ENCODE peak calls at places on chromosomes 12 and 14, in ten cellular contexts. V is suprapubic skin, J is MCF 10A, R is body of pancreas, X is B cell, C is foreskin fibroblast, M is pancreas, P is AG09309, H is nephron progenitor cell, Y is omental fat pad. N is an unnamed sample.

GRCh38 chr12:48601013-48601756 is 31.3 kb upstream of the LALBA start:
- DNase-seq in V (no peak), J (peak), R (no peak), X (no peak), C (peak), M (no peak), P (no peak), H (no peak), Y (no peak), N (peak)

GRCh38 chr12:1816730-1817094 is 3.7 kb upstream of the LRTM2 start:
- DNase-seq in V (no peak), J (no peak), R (no peak), X (no peak), C (no peak), M (no peak), P (no peak), H (no peak), Y (no peak), N (no peak)

GRCh38 chr14:68522510-68523325 is 270.1 kb downstream of the ZFP36L1 start:
- DNase-seq in V (no peak), J (no peak), R (no peak), X (no peak), C (no peak), M (no peak), P (no peak), H (no peak), Y (no peak), N (peak)

GRCh38 chr14:92729632-92730358 is 18.6 kb downstream of the LGMN start:
- DNase-seq in V (no peak), J (peak), R (no peak), X (no peak), C (peak), M (no peak), P (peak), H (no peak), Y (no peak), N (peak)

GRCh38 chr12:89461649-89462612 is 62.7 kb downstream of the GALNT4 start:
- DNase-seq in V (no peak), J (peak), R (no peak), X (no peak), C (no peak), M (no peak), P (peak), H (no peak), Y (no peak), N (peak)

GRCh38 chr14:92224348-92224954 is 98.5 kb upstream of the SLC24A4 start:
- DNase-seq in V (no peak), J (peak), R (no peak), X (no peak), C (no peak), M (no peak), P (no peak), H (no peak), Y (no peak), N (peak)

GRCh38 chr12:120290541-120291312 is 976 bp downstream of the RNU4-2 start:
- DNase-seq in V (peak), J (peak), R (peak), X (no peak), C (no peak), M (peak), P (no peak), H (peak), Y (no peak), N (peak)

GRCh38 chr14:69574266-69574953 is at the start of gene CCDC177:
- DNase-seq in V (no peak), J (peak), R (peak), X (peak), C (no peak), M (peak), P (no peak), H (peak), Y (peak), N (peak)

GRCh38 chr12:121438207-121438606 is 38.3 kb downstream of the RNF34 start:
- DNase-seq in V (no peak), J (no peak), R (no peak), X (no peak), C (no peak), M (no peak), P (no peak), H (no peak), Y (no peak), N (no peak)

GRCh38 chr12:100528471-100529139 is 44.9 kb upstream of the GAS2L3 start:
- DNase-seq in V (no peak), J (no peak), R (no peak), X (no peak), C (no peak), M (no peak), P (no peak), H (no peak), Y (no peak), N (no peak)

GRCh38 chr12:113587720-113588119 is 116.0 kb upstream of the LHX5 start:
- DNase-seq in V (no peak), J (no peak), R (no peak), X (no peak), C (no peak), M (no peak), P (no peak), H (no peak), Y (no peak), N (no peak)

GRCh38 chr12:122072031-122072970 is 6.3 kb upstream of the MLXIP start:
- DNase-seq in V (no peak), J (peak), R (peak), X (no peak), C (peak), M (no peak), P (peak), H (no peak), Y (no peak), N (peak)

GRCh38 chr12:108000111-108000510 is 129.0 kb upstream of the WSCD2 start:
- DNase-seq in V (no peak), J (no peak), R (no peak), X (no peak), C (no peak), M (no peak), P (no peak), H (no peak), Y (no peak), N (no peak)

GRCh38 chr14:93951798-93952540 is 24.4 kb downstream of the ASB2 start:
- DNase-seq in V (no peak), J (peak), R (no peak), X (no peak), C (no peak), M (no peak), P (no peak), H (no peak), Y (no peak), N (no peak)

GRCh38 chr14:100100032-100100405 is 34.8 kb downstream of the EVL start:
- DNase-seq in V (peak), J (no peak), R (no peak), X (no peak), C (no peak), M (no peak), P (no peak), H (no peak), Y (no peak), N (no peak)

GRCh38 chr12:120892265-120892664 is 11.9 kb downstream of the SPPL3 start:
- DNase-seq in V (no peak), J (no peak), R (no peak), X (no peak), C (no peak), M (no peak), P (no peak), H (no peak), Y (no peak), N (no peak)

GRCh38 chr14:22839159-22839779 is 2.9 kb downstream of the MMP14 start:
- DNase-seq in V (peak), J (peak), R (no peak), X (no peak), C (peak), M (no peak), P (no peak), H (no peak), Y (no peak), N (peak)

GRCh38 chr12:49483621-49484020 is 55.2 kb upstream of the KCNH3 start:
- DNase-seq in V (no peak), J (no peak), R (no peak), X (no peak), C (no peak), M (no peak), P (no peak), H (no peak), Y (no peak), N (no peak)

GRCh38 chr12:113295846-113296556 is 38.9 kb downstream of the SLC8B1 start:
- DNase-seq in V (no peak), J (no peak), R (no peak), X (no peak), C (no peak), M (no peak), P (no peak), H (no peak), Y (no peak), N (no peak)

GRCh38 chr14:100307215-100308111 is 1.2 kb upstream of the SLC25A29 start:
- DNase-seq in V (no peak), J (no peak), R (peak), X (no peak), C (no peak), M (no peak), P (no peak), H (peak), Y (no peak), N (no peak)

GRCh38 chr12:42446761-42447160 is 120.8 kb downstream of the PPHLN1 start:
- DNase-seq in V (no peak), J (no peak), R (no peak), X (no peak), C (no peak), M (no peak), P (no peak), H (no peak), Y (no peak), N (no peak)

GRCh38 chr14:95055318-95055717 is 102.0 kb downstream of the DICER1 start:
- DNase-seq in V (no peak), J (no peak), R (no peak), X (no peak), C (no peak), M (no peak), P (no peak), H (no peak), Y (no peak), N (no peak)

GRCh38 chr12:49511410-49511809 is 27.4 kb upstream of the KCNH3 start:
- DNase-seq in V (no peak), J (no peak), R (no peak), X (no peak), C (no peak), M (no peak), P (no peak), H (no peak), Y (no peak), N (no peak)

GRCh38 chr12:94150483-94151225 is 2.3 kb downstream of the PLXNC1 start:
- DNase-seq in V (no peak), J (no peak), R (peak), X (peak), C (no peak), M (no peak), P (no peak), H (peak), Y (no peak), N (no peak)

GRCh38 chr14:103847954-103848719 is 762 bp upstream of the PPP1R13B start:
- DNase-seq in V (peak), J (no peak), R (peak), X (no peak), C (no peak), M (peak), P (no peak), H (peak), Y (no peak), N (no peak)

GRCh38 chr14:91245029-91245428 is 525 bp upstream of the GPR68 start:
- DNase-seq in V (no peak), J (no peak), R (no peak), X (no peak), C (no peak), M (no peak), P (no peak), H (no peak), Y (no peak), N (no peak)

GRCh38 chr14:80764921-80765507 is 176.5 kb downstream of the CEP128 start:
- DNase-seq in V (no peak), J (no peak), R (no peak), X (no peak), C (no peak), M (no peak), P (no peak), H (no peak), Y (no peak), N (no peak)

GRCh38 chr12:6201199-6201608 is 1.0 kb downstream of the CD9 start:
- DNase-seq in V (no peak), J (peak), R (peak), X (no peak), C (no peak), M (peak), P (no peak), H (no peak), Y (no peak), N (no peak)

GRCh38 chr14:37114039-37114438 is 58.4 kb downstream of the SLC25A21 start:
- DNase-seq in V (no peak), J (peak), R (no peak), X (no peak), C (peak), M (no peak), P (no peak), H (no peak), Y (no peak), N (peak)

GRCh38 chr12:20282411-20282810 is 85.9 kb upstream of the PDE3A start:
- DNase-seq in V (no peak), J (no peak), R (no peak), X (no peak), C (no peak), M (no peak), P (no peak), H (no peak), Y (no peak), N (peak)

GRCh38 chr14:76926521-76927251 is 100.5 kb downstream of the LRRC74A start:
- DNase-seq in V (no peak), J (no peak), R (no peak), X (peak), C (peak), M (no peak), P (no peak), H (peak), Y (no peak), N (peak)

GRCh38 chr12:106976013-106976658 is 10.8 kb downstream of the MTERF2 start:
- DNase-seq in V (no peak), J (peak), R (no peak), X (no peak), C (peak), M (peak), P (no peak), H (no peak), Y (no peak), N (peak)

GRCh38 chr14:49134940-49135339 is 451.2 kb downstream of the RPS29 start:
- DNase-seq in V (no peak), J (no peak), R (no peak), X (no peak), C (no peak), M (no peak), P (no peak), H (no peak), Y (no peak), N (no peak)
- TF ChIP-seq CTCF in V (no peak), J (no peak), R (no peak), X (no peak), C (no peak), M (no peak), P (no peak), H (no peak), Y (no peak), N (no peak)

DNA sequence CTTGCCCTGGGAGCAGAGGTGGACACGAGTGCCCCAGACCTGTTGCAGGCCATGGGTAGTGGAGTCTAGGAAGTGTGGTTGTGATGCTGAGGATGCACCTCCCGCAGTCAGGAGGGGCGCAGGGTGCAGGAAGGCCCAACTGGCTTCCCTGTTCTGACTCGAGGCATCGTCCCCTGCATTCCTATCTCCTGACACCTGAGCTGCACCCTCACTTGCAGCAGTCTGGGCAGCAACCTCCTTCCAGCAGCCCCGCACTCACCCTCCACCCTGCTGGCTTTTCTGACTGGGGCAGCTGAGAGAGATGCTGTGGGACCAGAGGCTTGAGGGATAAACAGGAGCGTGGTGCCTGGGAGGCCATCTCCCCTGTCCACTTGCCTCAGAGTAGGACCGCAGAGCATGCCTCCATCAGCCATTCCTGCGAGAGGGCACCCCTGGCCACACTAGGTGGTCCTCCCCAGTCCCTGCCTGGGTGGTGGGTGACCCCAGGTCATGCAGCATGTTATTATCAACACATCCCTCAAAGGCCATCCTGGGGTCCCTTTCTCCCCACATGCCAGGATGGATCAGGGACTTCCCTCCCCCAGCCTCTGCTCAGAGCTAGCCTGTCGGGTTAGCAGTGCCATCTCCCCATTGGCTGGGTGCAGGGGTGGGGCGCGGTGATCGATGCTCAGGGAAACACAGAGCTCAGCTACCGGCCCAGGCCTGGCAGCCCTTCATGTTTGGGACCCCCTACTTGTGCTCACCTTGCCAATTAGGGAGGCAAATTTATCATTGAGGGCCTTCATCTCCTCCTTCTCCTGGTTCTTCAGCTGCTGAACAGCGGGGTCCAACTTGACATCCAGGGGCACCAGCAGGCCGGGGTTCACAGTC is 719 bp downstream of the KRT80 start:
- DNase-seq in V (no peak), J (no peak), R (peak), X (no peak), C (no peak), M (peak), P (no peak), H (no peak), Y (no peak), N (no peak)
- TF ChIP-seq CTCF in V (no peak), J (no peak), R (no peak), X (no peak), C (no peak), M (no peak), P (no peak), H (no peak), Y (no peak), N (no peak)

GRCh38 chr12:116674643-116675183 is 63.2 kb downstream of the SPRING1 start:
- DNase-seq in V (peak), J (no peak), R (no peak), X (no peak), C (no peak), M (no peak), P (no peak), H (no peak), Y (no peak), N (no peak)

GRCh38 chr12:116675339-116676107 is 62.3 kb downstream of the SPRING1 start:
- DNase-seq in V (peak), J (no peak), R (no peak), X (no peak), C (no peak), M (no peak), P (no peak), H (no peak), Y (no peak), N (no peak)

GRCh38 chr12:116672842-116673516 is 64.9 kb downstream of the SPRING1 start:
- DNase-seq in V (no peak), J (no peak), R (no peak), X (no peak), C (no peak), M (no peak), P (no peak), H (no peak), Y (no peak), N (no peak)

GRCh38 chr12:116672010-116672409 is 65.9 kb downstream of the SPRING1 start:
- DNase-seq in V (no peak), J (no peak), R (no peak), X (no peak), C (no peak), M (no peak), P (no peak), H (no peak), Y (no peak), N (no peak)

DNA sequence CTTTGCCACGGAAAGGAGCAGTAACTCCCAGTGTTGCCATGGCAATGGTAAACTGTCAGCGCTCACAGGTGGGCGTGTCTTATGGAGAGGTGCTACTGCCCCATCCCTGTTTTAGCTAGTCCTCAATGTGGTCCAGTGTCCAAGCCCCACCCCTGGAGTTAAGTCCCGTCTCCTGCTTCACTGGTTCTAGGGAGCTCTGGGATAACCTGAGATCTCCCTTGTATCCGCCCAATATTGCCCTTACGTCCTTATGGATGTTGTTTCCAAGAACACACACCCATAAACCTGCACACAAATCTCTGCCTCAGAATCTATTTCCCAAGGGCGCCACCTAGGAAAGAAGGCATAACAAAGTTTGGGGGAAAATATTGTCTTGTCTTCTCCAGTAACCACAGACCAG is 64.2 kb downstream of the SPRING1 start:
- DNase-seq in V (no peak), J (peak), R (no peak), X (no peak), C (no peak), M (no peak), P (no peak), H (no peak), Y (no peak), N (peak)
- TF ChIP-seq CTCF in V (no peak), J (no peak), R (no peak), X (no peak), C (no peak), M (no peak), P (no peak), H (no peak), Y (no peak), N (no peak)

GRCh38 chr12:13001725-13002040 is 1.6 kb upstream of the HEBP1 start:
- DNase-seq in V (no peak), J (no peak), R (no peak), X (no peak), C (no peak), M (no peak), P (no peak), H (no peak), Y (no peak), N (no peak)
- TF ChIP-seq CTCF in V (no peak), J (no peak), R (no peak), X (peak), C (no peak), M (no peak), P (no peak), H (no peak), Y (no peak), N (no peak)

GRCh38 chr14:96661244-96661969 is 135.8 kb upstream of the VRK1 start:
- DNase-seq in V (no peak), J (no peak), R (no peak), X (no peak), C (no peak), M (no peak), P (no peak), H (no peak), Y (no peak), N (no peak)

GRCh38 chr14:96666088-96666487 is 131.1 kb upstream of the VRK1 start:
- DNase-seq in V (no peak), J (no peak), R (no peak), X (no peak), C (no peak), M (no peak), P (no peak), H (no peak), Y (no peak), N (no peak)

GRCh38 chr14:96662116-96662901 is 134.9 kb upstream of the VRK1 start:
- DNase-seq in V (no peak), J (peak), R (no peak), X (no peak), C (no peak), M (peak), P (no peak), H (no peak), Y (no peak), N (no peak)

GRCh38 chr14:96663076-96663475 is 134.1 kb upstream of the VRK1 start:
- DNase-seq in V (no peak), J (no peak), R (no peak), X (no peak), C (no peak), M (no peak), P (no peak), H (no peak), Y (no peak), N (no peak)

DNA sequence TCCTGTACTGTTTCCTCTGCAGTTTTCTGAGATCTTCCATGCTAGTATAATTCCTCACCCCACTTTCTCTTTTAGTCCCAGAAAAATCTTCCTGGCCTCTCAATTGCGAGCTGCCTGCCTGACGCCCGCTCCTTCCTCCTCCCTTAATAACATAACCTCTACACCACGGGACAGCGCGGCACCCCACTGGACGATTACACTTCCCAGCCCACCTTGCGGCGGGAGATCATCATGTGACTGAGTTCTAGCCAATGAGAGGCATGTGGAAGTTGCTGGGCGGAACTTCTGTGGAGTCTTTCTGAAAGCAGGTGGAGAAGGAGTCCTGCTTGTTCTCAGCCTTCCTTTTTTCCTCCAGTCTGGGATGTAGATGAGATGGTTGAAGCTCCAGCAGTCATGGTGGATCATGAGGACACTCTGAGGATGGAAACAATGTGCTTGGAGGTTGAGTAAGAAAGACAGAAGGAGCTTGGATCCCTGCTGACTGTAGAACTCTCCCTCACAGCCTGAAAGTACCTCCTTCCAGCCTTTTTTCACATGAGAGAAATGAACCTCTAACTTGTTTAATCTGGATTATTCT is 133.6 kb upstream of the VRK1 start:
- DNase-seq in V (no peak), J (no peak), R (no peak), X (no peak), C (no peak), M (no peak), P (no peak), H (no peak), Y (no peak), N (no peak)
- TF ChIP-seq CTCF in V (no peak), J (no peak), R (no peak), X (no peak), C (no peak), M (no peak), P (no peak), H (no peak), Y (no peak), N (no peak)

N was measured in cardiac fibroblast.